ENCODE peak calls at places on chromosomes 16 and 17, in nine cellular contexts. One of them, this sample, is unnamed.

GRCh38 chr17:17364338-17364667 is 61.1 kb downstream of the NT5M start:
- DNase-seq in T-helper 17 cell: no peak
- DNase-seq in HEK293T: no peak
- DNase-seq in adipocyte: no peak
- DNase-seq in AG08395: no peak
- DNase-seq in activated gamma-delta T cell treated with Interleukin-2 at 50 U/mL for 16 hours: no peak
- DNase-seq in T-helper 22 cell: no peak
- DNase-seq in stimulated activated CD4-positive, alpha-beta T cell treated with anti-CD3 and anti-CD28 coated beads, TNF-alpha, amount 100 ng/mL, for 1 hour: no peak
- DNase-seq in AML-193: no peak
- DNase-seq in this sample: no peak

GRCh38 chr17:81422776-81423697 is 27.8 kb downstream of the BAHCC1 start:
- DNase-seq in T-helper 17 cell: no peak
- DNase-seq in HEK293T: no peak
- DNase-seq in adipocyte: peak
- DNase-seq in AG08395: peak
- DNase-seq in activated gamma-delta T cell treated with Interleukin-2 at 50 U/mL for 16 hours: no peak
- DNase-seq in T-helper 22 cell: no peak
- DNase-seq in stimulated activated CD4-positive, alpha-beta T cell treated with anti-CD3 and anti-CD28 coated beads, TNF-alpha, amount 100 ng/mL, for 1 hour: no peak
- DNase-seq in AML-193: no peak
- DNase-seq in this sample: no peak

GRCh38 chr16:59259964-59260348 is 525.8 kb upstream of the GOT2 start:
- DNase-seq in T-helper 17 cell: no peak
- DNase-seq in HEK293T: no peak
- DNase-seq in adipocyte: no peak
- DNase-seq in AG08395: no peak
- DNase-seq in activated gamma-delta T cell treated with Interleukin-2 at 50 U/mL for 16 hours: no peak
- DNase-seq in T-helper 22 cell: no peak
- DNase-seq in stimulated activated CD4-positive, alpha-beta T cell treated with anti-CD3 and anti-CD28 coated beads, TNF-alpha, amount 100 ng/mL, for 1 hour: no peak
- DNase-seq in AML-193: no peak
- DNase-seq in this sample: no peak

GRCh38 chr17:62052765-62053338 is 12.2 kb downstream of the MED13 start:
- DNase-seq in T-helper 17 cell: no peak
- DNase-seq in HEK293T: no peak
- DNase-seq in adipocyte: no peak
- DNase-seq in AG08395: no peak
- DNase-seq in activated gamma-delta T cell treated with Interleukin-2 at 50 U/mL for 16 hours: no peak
- DNase-seq in T-helper 22 cell: no peak
- DNase-seq in stimulated activated CD4-positive, alpha-beta T cell treated with anti-CD3 and anti-CD28 coated beads, TNF-alpha, amount 100 ng/mL, for 1 hour: no peak
- DNase-seq in AML-193: no peak
- DNase-seq in this sample: no peak

GRCh38 chr17:81339502-81340296 is 44.6 kb upstream of the SLC38A10 start:
- DNase-seq in T-helper 17 cell: no peak
- DNase-seq in HEK293T: no peak
- DNase-seq in adipocyte: no peak
- DNase-seq in AG08395: no peak
- DNase-seq in activated gamma-delta T cell treated with Interleukin-2 at 50 U/mL for 16 hours: no peak
- DNase-seq in T-helper 22 cell: no peak
- DNase-seq in stimulated activated CD4-positive, alpha-beta T cell treated with anti-CD3 and anti-CD28 coated beads, TNF-alpha, amount 100 ng/mL, for 1 hour: no peak
- DNase-seq in AML-193: no peak
- DNase-seq in this sample: no peak

GRCh38 chr16:89191033-89191900 is 9.1 kb downstream of the SLC22A31 start:
- DNase-seq in T-helper 17 cell: no peak
- DNase-seq in HEK293T: no peak
- DNase-seq in adipocyte: no peak
- DNase-seq in AG08395: no peak
- DNase-seq in activated gamma-delta T cell treated with Interleukin-2 at 50 U/mL for 16 hours: no peak
- DNase-seq in T-helper 22 cell: no peak
- DNase-seq in stimulated activated CD4-positive, alpha-beta T cell treated with anti-CD3 and anti-CD28 coated beads, TNF-alpha, amount 100 ng/mL, for 1 hour: no peak
- DNase-seq in AML-193: no peak
- DNase-seq in this sample: no peak

GRCh38 chr17:27895110-27895895 is 2.1 kb upstream of the LYRM9 start:
- DNase-seq in T-helper 17 cell: no peak
- DNase-seq in HEK293T: no peak
- DNase-seq in adipocyte: no peak
- DNase-seq in AG08395: no peak
- DNase-seq in activated gamma-delta T cell treated with Interleukin-2 at 50 U/mL for 16 hours: no peak
- DNase-seq in T-helper 22 cell: no peak
- DNase-seq in stimulated activated CD4-positive, alpha-beta T cell treated with anti-CD3 and anti-CD28 coated beads, TNF-alpha, amount 100 ng/mL, for 1 hour: no peak
- DNase-seq in AML-193: no peak
- DNase-seq in this sample: no peak

GRCh38 chr17:2580156-2580555 is 13.3 kb upstream of the PAFAH1B1 start:
- DNase-seq in T-helper 17 cell: no peak
- DNase-seq in HEK293T: no peak
- DNase-seq in adipocyte: no peak
- DNase-seq in AG08395: no peak
- DNase-seq in activated gamma-delta T cell treated with Interleukin-2 at 50 U/mL for 16 hours: no peak
- DNase-seq in T-helper 22 cell: no peak
- DNase-seq in stimulated activated CD4-positive, alpha-beta T cell treated with anti-CD3 and anti-CD28 coated beads, TNF-alpha, amount 100 ng/mL, for 1 hour: no peak
- DNase-seq in AML-193: no peak
- DNase-seq in this sample: no peak

GRCh38 chr17:79622201-79622601 is 11.3 kb upstream of the RBFOX3 start:
- DNase-seq in T-helper 17 cell: no peak
- DNase-seq in HEK293T: no peak
- DNase-seq in adipocyte: no peak
- DNase-seq in AG08395: no peak
- DNase-seq in activated gamma-delta T cell treated with Interleukin-2 at 50 U/mL for 16 hours: peak
- DNase-seq in T-helper 22 cell: no peak
- DNase-seq in stimulated activated CD4-positive, alpha-beta T cell treated with anti-CD3 and anti-CD28 coated beads, TNF-alpha, amount 100 ng/mL, for 1 hour: no peak
- DNase-seq in AML-193: no peak
- DNase-seq in this sample: no peak